ENCODE peak calls at places on chromosomes 2 and 18, in six cellular contexts. Q, K, D, F, O and N are unnamed samples.

GRCh38 chr2:218010116-218010837 is 7.5 kb upstream of the TNS1 start:
- DNase-seq in F (peak; percentile 49), O (peak; percentile 95), D (peak; percentile 89), Q (peak; percentile 50), K (peak; percentile 57), N (peak; percentile 85)

GRCh38 chr2:104429978-104430740 is 423.8 kb upstream of the POU3F3 start:
- DNase-seq in D (no peak), Q (no peak), K (no peak), F (no peak), O (no peak), N (no peak)

GRCh38 chr2:190088917-190089316 is 26.4 kb upstream of the MSTN start:
- DNase-seq in Q (peak; percentile 41), K (peak; percentile 56), F (peak; percentile 18), D (peak; percentile 89), O (no peak), N (no peak)

GRCh38 chr18:73990241-73990640 is 157.4 kb downstream of the FBXO15 start:
- DNase-seq in K (no peak), O (no peak), F (no peak), Q (no peak), D (no peak), N (no peak)

GRCh38 chr2:44168684-44169154 is at the start of gene PPM1B:
- DNase-seq in Q (peak; percentile 99), F (peak; percentile 99), K (no peak), O (peak; percentile 98), D (no peak), N (peak; percentile 100)

GRCh38 chr2:237490009-237490804 is 3.2 kb downstream of the MLPH start:
- DNase-seq in D (no peak), K (no peak), F (no peak), O (peak; percentile 76), Q (no peak), N (peak; percentile 25)

GRCh38 chr2:161423351-161424178 is 7.5 kb downstream of the TBR1 start:
- DNase-seq in F (no peak), D (no peak), K (no peak), O (peak; percentile 87), Q (no peak), N (no peak)

GRCh38 chr18:23136326-23137092 is 1.2 kb downstream of the CABLES1 start:
- DNase-seq in O (peak; percentile 80), F (peak; percentile 19), D (peak; percentile 42), Q (no peak), K (peak; percentile 55), N (peak; percentile 86)

GRCh38 chr2:58634653-58635347 is 393.7 kb upstream of the FANCL start:
- DNase-seq in Q (peak; percentile 16), O (peak; percentile 1), D (no peak), F (no peak), K (no peak), N (no peak)